ENCODE peak calls at places on chromosomes 7 and 10, in five cellular contexts. U, N, F, E and D are unnamed samples.

GRCh38 chr7:50208335-50208982 is 96.1 kb upstream of the IKZF1 start:
- DNase-seq in U (peak; percentile 26), N (no peak), F (no peak), E (no peak), D (no peak)

GRCh38 chr10:28246023-28246422 is 56.8 kb downstream of the MPP7 start:
- DNase-seq in U (no peak), N (no peak), F (no peak), E (no peak), D (no peak)

GRCh38 chr10:130928306-130928705 is 383.2 kb downstream of the TCERG1L start:
- DNase-seq in U (peak; percentile 17), N (no peak), F (no peak), E (no peak), D (no peak)

GRCh38 chr7:35780070-35780469 is 20.8 kb upstream of the SEPTIN7 start:
- DNase-seq in U (no peak), N (no peak), F (no peak), E (no peak), D (no peak)

GRCh38 chr7:7099584-7100014 is 82.7 kb upstream of the C1GALT1 start:
- DNase-seq in U (peak; percentile 97), N (no peak), F (peak; percentile 85), E (peak; percentile 75), D (peak; percentile 71)

GRCh38 chr7:114930107-114930521 is 8.2 kb downstream of the MDFIC start:
- DNase-seq in U (peak; percentile 75), N (no peak), F (peak; percentile 54), E (no peak), D (no peak)

GRCh38 chr10:49272251-49273081 is 26.5 kb upstream of the C10orf71 start:
- DNase-seq in U (peak; percentile 35), N (no peak), F (no peak), E (peak; percentile 30), D (no peak)

GRCh38 chr7:129557686-129558481 is 53.6 kb upstream of the NRF1 start:
- DNase-seq in U (peak; percentile 90), N (no peak), F (peak; percentile 66), E (no peak), D (no peak)

GRCh38 chr10:48983648-48984359 is 44.2 kb upstream of the LRRC18 start:
- DNase-seq in U (no peak), N (peak; percentile 60), F (no peak), E (no peak), D (no peak)

GRCh38 chr10:43863859-43864591 is 215.3 kb upstream of the ZNF32 start:
- DNase-seq in U (no peak), N (no peak), F (no peak), E (peak; percentile 11), D (no peak)